ENCODE peak calls at places on chromosomes 5 and 9, in seven cellular contexts. W, J, Z, S, O, T and N are unnamed samples.
A peak's percentile ranks its signal among the peaks of the same experiment; 100 is the strongest.

GRCh38 chr5:135307143-135307903 is 91.7 kb downstream of the MACROH2A1 start:
- DNase-seq in W (no peak), J (no peak), Z (no peak), S (no peak), O (no peak), T (no peak), N (no peak)

GRCh38 chr5:14035859-14036440 is 91.5 kb upstream of the DNAH5 start:
- DNase-seq in W (no peak), J (peak; percentile 100), Z (no peak), S (peak; percentile 100), O (peak; percentile 12), T (peak; percentile 32), N (no peak)

GRCh38 chr5:177468329-177469058 is 4.9 kb downstream of the DBN1 start:
- DNase-seq in W (no peak), J (peak; percentile 30), Z (no peak), S (peak; percentile 69), O (no peak), T (peak; percentile 68), N (no peak)

GRCh38 chr9:76873056-76873792 is 32.7 kb downstream of the PRUNE2 start:
- DNase-seq in W (no peak), J (no peak), Z (no peak), S (no peak), O (no peak), T (no peak), N (no peak)

GRCh38 chr5:174386306-174386705 is 338.1 kb upstream of the MSX2 start:
- DNase-seq in W (no peak), J (peak; percentile 5), Z (no peak), S (peak; percentile 95), O (no peak), T (no peak), N (no peak)

GRCh38 chr5:17212210-17212609 is 5.2 kb upstream of the BASP1 start:
- DNase-seq in W (no peak), J (no peak), Z (no peak), S (no peak), O (no peak), T (no peak), N (no peak)

GRCh38 chr5:38208782-38209378 is 49.5 kb upstream of the EGFLAM start:
- DNase-seq in W (no peak), J (peak; percentile 74), Z (no peak), S (peak; percentile 16), O (no peak), T (no peak), N (no peak)

GRCh38 chr9:78221425-78221824 is 14.4 kb upstream of the CEP78 start:
- DNase-seq in W (no peak), J (no peak), Z (no peak), S (no peak), O (no peak), T (no peak), N (no peak)

GRCh38 chr5:85732185-85732584 is 885.6 kb upstream of the COX7C start:
- DNase-seq in W (no peak), J (no peak), Z (no peak), S (no peak), O (no peak), T (no peak), N (no peak)

GRCh38 chr9:81071108-81071507 is 618.2 kb downstream of the TLE1 start:
- DNase-seq in W (no peak), J (no peak), Z (no peak), S (peak; percentile 77), O (no peak), T (no peak), N (no peak)

GRCh38 chr5:84378961-84379360 is 5.7 kb downstream of the EDIL3 start:
- DNase-seq in W (no peak), J (no peak), Z (no peak), S (peak; percentile 86), O (no peak), T (no peak), N (no peak)

GRCh38 chr5:95317085-95317484 is 32.2 kb upstream of the MCTP1 start:
- DNase-seq in W (no peak), J (no peak), Z (no peak), S (no peak), O (no peak), T (no peak), N (no peak)

GRCh38 chr5:112711436-112711835 is 26.2 kb upstream of the APC start:
- DNase-seq in W (no peak), J (no peak), Z (no peak), S (no peak), O (no peak), T (no peak), N (no peak)

GRCh38 chr5:52799983-52800393 is 12.3 kb downstream of the ITGA1 start:
- DNase-seq in W (peak; percentile 92), J (peak; percentile 94), Z (peak; percentile 99), S (peak; percentile 77), O (peak; percentile 96), T (peak; percentile 96), N (peak; percentile 97)

GRCh38 chr5:94017579-94017978 is 276.2 kb upstream of the POU5F2 start:
- DNase-seq in W (no peak), J (no peak), Z (no peak), S (peak; percentile 58), O (no peak), T (no peak), N (no peak)

DNA sequence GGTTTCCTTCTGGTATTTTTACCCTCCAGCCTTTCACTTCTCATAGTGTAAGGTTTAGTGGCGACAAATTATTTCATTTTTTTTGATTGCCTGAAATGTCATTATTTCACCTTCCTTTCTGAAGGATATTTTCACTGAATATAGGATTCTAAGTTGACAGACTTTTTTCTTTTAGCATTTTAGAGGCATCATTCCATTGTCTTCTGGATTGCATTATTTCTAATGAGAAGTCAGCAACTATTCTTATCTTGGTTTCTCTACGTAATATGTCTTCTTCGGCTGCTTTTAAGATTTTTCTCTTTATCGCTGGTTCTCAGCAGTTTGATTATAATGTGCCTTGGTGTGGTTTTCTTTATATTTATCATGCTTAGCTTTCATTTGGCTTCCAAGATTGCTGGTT is 194.2 kb downstream of the GAPVD1 start:
- DNase-seq in W (no peak), J (no peak), Z (no peak), S (no peak), O (no peak), T (no peak), N (no peak)
- H3K4me1 ChIP-seq in W (no peaks in the 10 kb centered on the region), J (no peaks in the 10 kb centered on the region), Z (no peaks in the 10 kb centered on the region), S (peaks cover 4% of the 10 kb centered on the region), O (no peaks in the 10 kb centered on the region), T (peaks cover 10% of the 10 kb centered on the region), N (peaks cover 24% of the 10 kb centered on the region)

GRCh38 chr5:54517174-54517511 is 416 bp upstream of the SNX18 start:
- DNase-seq in W (no peak), J (no peak), Z (no peak), S (no peak), O (peak; percentile 14), T (no peak), N (no peak)

GRCh38 chr5:54516051-54516645 is 1.4 kb upstream of the SNX18 start:
- DNase-seq in W (no peak), J (no peak), Z (no peak), S (peak; percentile 46), O (no peak), T (no peak), N (no peak)

GRCh38 chr5:54514841-54515432 is 2.6 kb upstream of the SNX18 start:
- DNase-seq in W (no peak), J (no peak), Z (no peak), S (peak; percentile 79), O (no peak), T (no peak), N (no peak)

GRCh38 chr5:54515634-54516033 is 1.9 kb upstream of the SNX18 start:
- DNase-seq in W (no peak), J (no peak), Z (no peak), S (no peak), O (no peak), T (no peak), N (no peak)

GRCh38 chr5:54514269-54514668 is 3.3 kb upstream of the SNX18 start:
- DNase-seq in W (no peak), J (no peak), Z (no peak), S (no peak), O (no peak), T (no peak), N (no peak)
- H3K4me3 ChIP-seq in W (no peak overlapping the region), J (no peak overlapping the region), Z (no peak overlapping the region), S (no peak overlapping the region), O (no peak overlapping the region), T (no peak overlapping the region), N (no peak overlapping the region)

GRCh38 chr5:69526660-69527059 is 33.3 kb upstream of the GTF2H2C start:
- DNase-seq in W (no peak), J (no peak), Z (no peak), S (no peak), O (no peak), T (no peak), N (no peak)

GRCh38 chr5:69528609-69529008 is 31.4 kb upstream of the GTF2H2C start:
- DNase-seq in W (no peak), J (no peak), Z (no peak), S (no peak), O (no peak), T (no peak), N (no peak)

GRCh38 chr5:69525490-69525889 is 32.9 kb downstream of the OCLN start:
- DNase-seq in W (no peak), J (peak; percentile 87), Z (no peak), S (no peak), O (no peak), T (no peak), N (no peak)

GRCh38 chr5:69527128-69527745 is 32.8 kb upstream of the GTF2H2C start:
- DNase-seq in W (no peak), J (no peak), Z (no peak), S (no peak), O (no peak), T (no peak), N (no peak)

DNA sequence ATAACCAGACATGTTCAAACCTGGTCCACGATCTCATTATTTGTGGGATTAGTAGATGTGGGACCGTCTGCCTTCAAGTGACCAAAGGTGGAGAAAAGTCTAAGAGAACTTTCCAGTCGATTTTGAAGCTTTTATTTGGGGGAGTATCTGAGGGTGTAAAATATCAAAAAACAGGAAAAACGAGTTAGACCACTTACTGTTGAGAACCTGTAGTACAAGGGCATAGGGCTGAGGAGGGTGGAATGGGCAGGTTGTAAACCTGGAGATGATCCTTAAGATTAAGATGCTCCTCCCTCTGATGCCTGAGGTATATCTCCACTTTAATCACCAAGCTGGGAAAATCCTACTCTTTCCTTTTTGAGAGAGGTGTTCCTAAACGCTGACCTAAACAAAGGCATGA is 32.0 kb upstream of the GTF2H2C start:
- DNase-seq in W (no peak), J (peak; percentile 85), Z (no peak), S (no peak), O (no peak), T (no peak), N (no peak)
- H3K4me1 ChIP-seq in W (no peaks in the 10 kb centered on the region), J (peaks cover 41% of the 10 kb centered on the region), Z (peaks cover 22% of the 10 kb centered on the region), S (no peaks in the 10 kb centered on the region), O (peaks cover 12% of the 10 kb centered on the region), T (no peaks in the 10 kb centered on the region), N (peaks cover 39% of the 10 kb centered on the region)

DNA sequence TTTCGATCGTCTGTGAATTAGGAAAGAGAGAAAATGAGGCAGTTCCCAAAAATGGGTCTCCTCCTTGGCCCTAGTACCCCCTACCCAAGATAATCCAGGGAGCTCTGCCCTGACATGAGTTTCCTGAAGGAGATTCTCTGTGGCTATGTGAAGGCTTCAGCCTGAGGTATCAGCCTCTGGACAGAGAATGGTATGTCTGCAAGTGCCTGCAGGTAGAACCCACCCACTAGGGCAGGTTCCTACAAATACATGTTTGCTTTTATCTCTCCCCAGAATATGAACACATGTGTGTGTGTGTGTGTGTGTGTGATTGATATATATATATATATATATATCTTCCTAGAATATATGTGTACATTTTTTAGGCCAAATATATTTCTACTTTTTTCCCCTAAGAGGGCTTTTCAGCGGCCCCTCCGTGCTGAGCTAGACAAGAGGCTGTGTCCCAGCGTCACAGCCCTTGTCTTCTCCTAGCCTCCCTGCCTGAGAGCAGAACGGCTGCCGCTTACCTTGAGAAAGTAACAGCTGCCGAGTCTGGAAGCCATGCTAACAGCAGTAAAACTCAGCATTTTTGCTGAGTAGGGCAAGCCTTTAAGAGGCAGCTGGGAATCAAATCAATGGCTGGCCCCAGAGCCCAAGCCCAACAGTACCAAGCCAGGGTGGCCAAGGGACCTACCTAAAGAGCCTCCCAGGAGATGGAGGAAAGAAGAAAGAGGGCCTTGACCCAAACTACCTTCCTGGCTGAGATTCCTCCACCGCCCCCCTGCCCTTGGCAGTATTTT is 2.1 kb downstream of the BRINP1 start:
- DNase-seq in W (no peak), J (no peak), Z (no peak), S (no peak), O (no peak), T (no peak), N (no peak)
- H3K4me3 ChIP-seq in W (no peak overlapping the region), J (no peak overlapping the region), Z (no peak overlapping the region), S (no peak overlapping the region), O (no peak overlapping the region), T (no peak overlapping the region), N (no peak overlapping the region)